ENCODE peak calls at places on chromosomes 11 and 22, in five cellular contexts. O is CD4-positive, CD25-positive, alpha-beta regulatory T cell; J is stimulated activated CD4-positive, alpha-beta T cell treated with anti-CD3 and anti-CD28 coated beads, Interleukin-4, amount 100 ng/mL, for 24 hours; F is B cell; D is T-cell. R is an unnamed sample.

GRCh38 chr22:22913989-22914388 is 26.4 kb downstream of the IGLL5 start:
- DNase-seq in O (no peak), J (no peak), F (peak), D (no peak), R (no peak)

GRCh38 chr11:11312738-11313137 is 40.3 kb downstream of the CSNK2A3 start:
- DNase-seq in F (no peak), J (no peak), D (no peak), O (no peak), R (no peak)

GRCh38 chr11:64916040-64916847 is 765 bp downstream of the ATG2A start:
- DNase-seq in D (peak), F (peak), O (peak), J (peak), R (peak)

GRCh38 chr11:107257660-107258059 is 200.0 kb downstream of the CWF19L2 start:
- DNase-seq in D (no peak), J (no peak), F (no peak), O (no peak), R (no peak)

GRCh38 chr11:95108671-95109551 is 19.3 kb downstream of the ENDOD1 start:
- DNase-seq in D (no peak), O (no peak), F (no peak), J (no peak), R (no peak)

GRCh38 chr11:67417425-67417824 is 1.9 kb downstream of the CARNS1 start:
- DNase-seq in D (no peak), F (no peak), O (no peak), J (no peak), R (no peak)

GRCh38 chr11:110525883-110526282 is 96.1 kb downstream of the FDX1 start:
- DNase-seq in F (no peak), D (no peak), J (no peak), O (no peak), R (no peak)

GRCh38 chr11:82775736-82776346 is 42.2 kb upstream of the FAM181B start:
- DNase-seq in O (peak), F (peak), D (no peak), J (peak), R (peak)

GRCh38 chr11:31757245-31757835 is 53.8 kb downstream of the PAX6 start:
- DNase-seq in D (no peak), O (no peak), J (no peak), F (no peak), R (no peak)

GRCh38 chr22:38788417-38788816 is 5.5 kb downstream of the DNAL4 start:
- DNase-seq in O (no peak), J (no peak), F (no peak), D (no peak), R (no peak)

GRCh38 chr22:21659864-21660525 is 5.8 kb upstream of the PPIL2 start:
- DNase-seq in D (no peak), O (no peak), J (no peak), F (no peak), R (no peak)

GRCh38 chr11:63831326-63831725 is 7.6 kb upstream of the MARK2 start:
- DNase-seq in O (no peak), J (no peak), D (no peak), F (no peak), R (no peak)

GRCh38 chr11:44407211-44407996 is 97.5 kb upstream of the ALX4 start:
- DNase-seq in J (no peak), D (no peak), O (no peak), F (no peak), R (no peak)

GRCh38 chr22:29842740-29843139 is 4.7 kb upstream of the ASCC2 start:
- DNase-seq in F (no peak), D (no peak), J (no peak), O (no peak), R (no peak)

GRCh38 chr11:106391771-106392412 is 314.4 kb downstream of the AASDHPPT start:
- DNase-seq in O (no peak), J (no peak), F (no peak), D (no peak), R (no peak)

GRCh38 chr22:21972293-21972779 is 10.3 kb downstream of the TOP3B start:
- DNase-seq in J (peak), O (peak), F (peak), D (no peak), R (peak)

GRCh38 chr11:7514099-7514725 is 413 bp downstream of the PPFIBP2 start:
- DNase-seq in F (no peak), J (peak), D (no peak), O (peak), R (peak)

GRCh38 chr11:62439785-62440602 is 21.2 kb downstream of the SCGB1A1 start:
- DNase-seq in D (no peak), F (no peak), O (no peak), J (no peak), R (no peak)

GRCh38 chr22:20867179-20868099 is 8.6 kb downstream of the SNAP29 start:
- DNase-seq in J (no peak), D (no peak), F (no peak), O (peak), R (no peak)

GRCh38 chr11:13348305-13348704 is 70.7 kb downstream of the BMAL1 start:
- DNase-seq in D (no peak), O (no peak), F (no peak), J (no peak), R (no peak)